ENCODE peak calls at places on chromosomes 1 and 21, in four cellular contexts. W, M, O and P are unnamed samples.

GRCh38 chr1:221025391-221026355 is 146.4 kb downstream of the HLX start:
- DNase-seq in W (no peak), M (no peak), O (no peak), P (no peak)

GRCh38 chr21:36825683-36826082 is 126.8 kb downstream of the SIM2 start:
- DNase-seq in W (peak), M (no peak), O (no peak), P (no peak)

GRCh38 chr21:17821121-17821520 is 2.0 kb upstream of the C21orf91 start:
- DNase-seq in W (no peak), M (no peak), O (no peak), P (no peak)

GRCh38 chr1:207826557-207827487 is 75.0 kb downstream of the CD46 start:
- DNase-seq in W (no peak), M (no peak), O (peak), P (no peak)

GRCh38 chr1:56911098-56911497 is 54.7 kb downstream of the C8B start:
- DNase-seq in W (no peak), M (no peak), O (peak), P (no peak)

GRCh38 chr1:228118040-228118439 is 8.9 kb upstream of the MRPL55 start:
- DNase-seq in W (no peak), M (no peak), O (no peak), P (no peak)

GRCh38 chr21:45265721-45266517 is 21.8 kb downstream of the POFUT2 start:
- DNase-seq in W (no peak), M (no peak), O (no peak), P (no peak)

GRCh38 chr1:210631399-210631798 is 302.7 kb downstream of the HHAT start:
- DNase-seq in W (no peak), M (no peak), O (no peak), P (no peak)

GRCh38 chr1:219326843-219327242 is 153.2 kb downstream of the LYPLAL1 start:
- DNase-seq in W (no peak), M (no peak), O (no peak), P (no peak)

GRCh38 chr1:187433598-187433997 is 604.8 kb downstream of the PLA2G4A start:
- DNase-seq in W (no peak), M (no peak), O (no peak), P (no peak)

GRCh38 chr1:180170569-180170968 is 15.9 kb downstream of the QSOX1 start:
- DNase-seq in W (no peak), M (no peak), O (peak), P (no peak)

GRCh38 chr1:226279498-226279897 is 29.5 kb downstream of the LIN9 start:
- DNase-seq in W (no peak), M (no peak), O (no peak), P (no peak)

GRCh38 chr1:210776722-210777121 is 357.2 kb downstream of the KCNH1 start:
- DNase-seq in W (no peak), M (no peak), O (no peak), P (no peak)

GRCh38 chr1:230160957-230161771 is 94.1 kb downstream of the GALNT2 start:
- DNase-seq in W (no peak), M (no peak), O (peak), P (no peak)

GRCh38 chr1:66712819-66713218 is 39.4 kb upstream of the DYNLT5 start:
- DNase-seq in W (no peak), M (no peak), O (no peak), P (no peak)

GRCh38 chr1:69697343-69697742 is 129.6 kb downstream of the LRRC7 start:
- DNase-seq in W (no peak), M (no peak), O (no peak), P (no peak)

GRCh38 chr1:101410048-101410878 is 173.4 kb downstream of the S1PR1 start:
- DNase-seq in W (no peak), M (peak), O (no peak), P (no peak)

GRCh38 chr1:200302192-200302892 is 107.5 kb downstream of the ZNF281 start:
- DNase-seq in W (no peak), M (no peak), O (no peak), P (peak)

GRCh38 chr1:28359592-28360239 is 9.8 kb upstream of the PHACTR4 start:
- DNase-seq in W (peak), M (no peak), O (peak), P (peak)

GRCh38 chr21:45384656-45385548 is 20.1 kb upstream of the COL18A1 start:
- DNase-seq in W (no peak), M (no peak), O (no peak), P (no peak)

GRCh38 chr1:184867866-184868585 is 106.3 kb downstream of the NIBAN1 start:
- DNase-seq in W (no peak), M (no peak), O (no peak), P (no peak)

GRCh38 chr1:30537279-30537678 is 186.1 kb downstream of the MATN1 start:
- DNase-seq in W (no peak), M (no peak), O (no peak), P (no peak)

GRCh38 chr1:220044683-220045355 is 1.5 kb downstream of the EPRS1 start:
- DNase-seq in W (no peak), M (no peak), O (peak), P (no peak)

GRCh38 chr1:171948491-171948890 is 107.2 kb downstream of the DNM3 start:
- DNase-seq in W (no peak), M (no peak), O (no peak), P (no peak)

GRCh38 chr1:21931171-21932093 is 5.7 kb downstream of the HSPG2 start:
- DNase-seq in W (peak), M (no peak), O (peak), P (no peak)

GRCh38 chr1:61332796-61333195 is 250.4 kb downstream of the NFIA start:
- DNase-seq in W (no peak), M (no peak), O (no peak), P (no peak)

GRCh38 chr1:61332196-61332753 is 249.9 kb downstream of the NFIA start:
- DNase-seq in W (no peak), M (peak), O (no peak), P (no peak)

GRCh38 chr1:61337037-61337436 is 254.7 kb downstream of the NFIA start:
- DNase-seq in W (no peak), M (no peak), O (peak), P (no peak)

GRCh38 chr1:61337471-61337870 is 255.1 kb downstream of the NFIA start:
- DNase-seq in W (no peak), M (no peak), O (no peak), P (no peak)

GRCh38 chr1:61334718-61335589 is 252.6 kb downstream of the NFIA start:
- DNase-seq in W (no peak), M (no peak), O (no peak), P (no peak)
- TF ChIP-seq TARDBP in W (no peak), M (no peak), O (no peak), P (no peak)

GRCh38 chr1:19517017-19517416 is 31.7 kb upstream of the CAPZB start:
- DNase-seq in W (no peak), M (no peak), O (no peak), P (no peak)
- TF ChIP-seq TARDBP in W (no peak), M (no peak), O (no peak), P (no peak)

GRCh38 chr1:156893048-156893953 is at the start of gene PEAR1:
- DNase-seq in W (no peak), M (no peak), O (no peak), P (no peak)
- TF ChIP-seq TARDBP in W (no peak), M (no peak), O (no peak), P (no peak)

DNA sequence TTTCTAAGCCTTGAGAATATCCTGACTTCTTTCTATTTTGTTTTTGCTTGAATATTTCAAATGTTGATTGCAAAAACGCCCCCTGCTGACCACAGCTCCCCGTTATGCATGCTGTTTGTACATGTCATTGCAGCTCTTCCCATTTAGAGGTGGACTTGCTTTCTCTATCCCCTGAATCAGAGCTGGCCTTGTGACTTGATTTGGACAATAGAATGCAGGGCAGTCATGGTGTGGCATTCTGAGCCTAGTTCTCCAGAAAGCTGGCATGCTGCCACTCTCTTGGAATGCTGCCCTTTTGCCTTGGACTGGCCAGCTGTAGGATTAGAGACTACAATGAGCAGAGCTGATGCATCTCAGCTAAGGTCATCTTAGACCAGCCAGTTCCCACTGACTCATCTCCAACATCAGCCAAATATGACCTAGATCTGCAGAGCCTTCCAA is 1561.5 kb downstream of the MRPL39 start:
- DNase-seq in W (no peak), M (no peak), O (no peak), P (peak)
- TF ChIP-seq TARDBP in W (no peak), M (no peak), O (no peak), P (no peak)

GRCh38 chr21:34869541-34869940 is 179.6 kb downstream of the RUNX1 start:
- DNase-seq in W (no peak), M (no peak), O (no peak), P (no peak)

GRCh38 chr21:34862951-34863350 is 186.2 kb downstream of the RUNX1 start:
- DNase-seq in W (no peak), M (no peak), O (no peak), P (no peak)

GRCh38 chr21:34867785-34868184 is 181.3 kb downstream of the RUNX1 start:
- DNase-seq in W (no peak), M (no peak), O (no peak), P (no peak)

GRCh38 chr21:34864370-34865209 is 184.5 kb downstream of the RUNX1 start:
- DNase-seq in W (no peak), M (no peak), O (no peak), P (no peak)

DNA sequence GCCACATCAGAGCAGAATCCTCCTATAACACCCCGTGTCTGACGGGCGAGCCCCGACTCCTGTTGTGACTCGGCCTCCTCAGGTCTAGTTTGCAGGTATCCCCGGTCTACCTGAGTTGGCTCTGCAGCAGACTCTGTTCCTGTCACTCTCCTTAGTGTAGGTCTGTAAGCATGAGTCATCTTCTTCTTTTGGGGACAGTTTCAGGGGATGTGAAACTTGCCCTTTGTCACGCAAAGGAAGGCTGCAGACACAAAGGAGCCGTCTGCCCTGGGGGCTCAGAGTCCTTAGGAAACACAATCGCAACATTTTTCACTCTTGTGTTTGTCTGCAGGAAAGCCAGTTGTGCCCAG is 183.2 kb downstream of the RUNX1 start:
- DNase-seq in W (no peak), M (peak), O (peak), P (no peak)
- TF ChIP-seq TARDBP in W (no peak), M (peak), O (no peak), P (no peak)

DNA sequence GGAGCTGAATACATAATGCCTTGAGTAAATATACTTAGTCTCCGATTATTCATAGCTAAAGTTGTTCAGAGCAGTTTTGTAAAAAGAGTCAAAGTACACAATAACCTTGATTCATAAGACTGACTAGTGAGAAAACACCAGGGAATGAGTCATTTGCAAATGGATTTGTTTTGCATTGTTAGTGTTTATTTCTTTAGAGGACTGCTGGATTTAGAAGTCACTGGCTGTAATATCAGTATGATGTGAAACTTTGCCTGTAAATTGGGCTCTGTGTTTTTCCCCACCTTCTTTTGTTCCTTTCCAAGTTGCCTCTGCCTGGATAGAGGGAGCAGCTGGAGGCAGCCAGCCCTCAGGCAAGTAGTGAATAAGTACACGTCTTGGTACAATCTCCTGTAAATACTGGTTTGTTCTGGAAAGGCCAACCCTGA is 474.7 kb downstream of the NUF2 start:
- DNase-seq in W (no peak), M (no peak), O (no peak), P (no peak)
- TF ChIP-seq TARDBP in W (no peak), M (no peak), O (no peak), P (no peak)

DNA sequence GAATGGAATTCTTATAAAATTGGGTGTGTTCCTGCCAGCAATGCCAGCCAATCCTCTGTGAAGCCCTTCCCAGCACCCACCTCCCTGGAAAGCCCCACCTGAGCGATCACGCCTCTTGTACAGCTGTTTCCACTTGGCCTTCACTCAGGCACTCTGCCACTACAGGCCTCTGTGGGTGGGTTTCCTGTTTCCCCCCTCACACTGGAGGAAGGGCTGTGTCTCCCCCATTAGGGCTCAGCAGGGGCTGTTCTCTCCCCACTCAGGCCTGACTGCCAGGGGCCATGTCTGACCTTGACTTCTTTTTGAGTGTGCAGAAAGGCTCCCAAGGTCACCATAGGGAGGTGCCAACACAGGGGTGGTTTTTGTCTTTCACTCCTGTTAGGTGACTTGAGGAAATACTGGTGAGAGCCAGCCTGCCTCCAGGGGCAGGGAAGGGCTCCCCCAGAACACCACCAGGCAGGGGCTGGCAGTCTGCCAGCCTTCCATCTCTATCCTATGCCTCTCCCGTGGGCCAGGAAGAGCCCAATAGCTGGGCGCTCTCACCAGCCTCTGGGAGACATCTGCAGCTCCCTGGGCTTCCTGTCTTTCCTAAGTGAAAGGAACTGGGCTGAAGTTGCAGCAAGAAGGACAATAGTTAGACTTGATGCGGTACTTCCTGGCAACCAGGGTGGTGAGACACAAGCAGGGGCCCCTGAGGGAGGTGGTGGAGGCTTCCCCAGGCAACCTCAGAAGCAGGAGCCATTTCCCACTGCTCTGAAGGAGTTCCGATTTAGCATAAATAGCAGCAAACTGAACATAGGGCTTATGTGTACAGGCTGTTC is 49.1 kb downstream of the ELK4 start:
- DNase-seq in W (no peak), M (no peak), O (no peak), P (no peak)
- TF ChIP-seq TARDBP in W (no peak), M (no peak), O (no peak), P (no peak)

GRCh38 chr1:7953850-7954609 is 7.5 kb upstream of the PARK7 start:
- DNase-seq in W (peak), M (peak), O (peak), P (no peak)

GRCh38 chr1:7960867-7961198 is 678 bp upstream of the PARK7 start:
- DNase-seq in W (no peak), M (no peak), O (no peak), P (no peak)

GRCh38 chr1:7954683-7955082 is 6.8 kb upstream of the PARK7 start:
- DNase-seq in W (no peak), M (no peak), O (no peak), P (no peak)

GRCh38 chr1:7960165-7960564 is 1.3 kb upstream of the PARK7 start:
- DNase-seq in W (no peak), M (no peak), O (no peak), P (no peak)

GRCh38 chr1:7956218-7957032 is 5.1 kb upstream of the PARK7 start:
- DNase-seq in W (no peak), M (no peak), O (no peak), P (no peak)
- TF ChIP-seq TARDBP in W (no peak), M (no peak), O (no peak), P (no peak)